ENCODE peak calls at places on chromosomes 1 and 21, in eight cellular contexts. R, B, O, U, N, T, I and A are unnamed samples.

GRCh38 chr1:99849413-99849743 is 783 bp upstream of the AGL start:
- DNase-seq in R (peak; percentile 16), B (no peak), O (no peak), U (peak; percentile 12), N (no peak), T (peak; percentile 3), I (peak; percentile 25), A (no peak)

GRCh38 chr1:13832536-13832935 is 132.5 kb downstream of the PRDM2 start:
- DNase-seq in R (no peak), B (peak; percentile 40), O (no peak), U (no peak), N (no peak), T (no peak), I (no peak), A (no peak)

GRCh38 chr1:92961131-92961895 is at the start of gene DIPK1A:
- DNase-seq in R (peak; percentile 90), B (peak; percentile 63), O (peak; percentile 89), U (peak; percentile 79), N (peak; percentile 85), T (peak; percentile 77), I (peak; percentile 97), A (peak; percentile 72)

GRCh38 chr1:2233468-2233867 is 5.3 kb downstream of the SKI start:
- DNase-seq in R (no peak), B (no peak), O (no peak), U (no peak), N (no peak), T (no peak), I (no peak), A (no peak)

GRCh38 chr1:107787299-107787698 is 177.7 kb downstream of the VAV3 start:
- DNase-seq in R (no peak), B (no peak), O (no peak), U (no peak), N (peak; percentile 12), T (no peak), I (no peak), A (no peak)

GRCh38 chr1:228397966-228398365 is 8.7 kb downstream of the TRIM11 start:
- DNase-seq in R (no peak), B (no peak), O (peak; percentile 22), U (no peak), N (no peak), T (no peak), I (no peak), A (no peak)

GRCh38 chr1:155026154-155026553 is 7.4 kb downstream of the DCST2 start:
- DNase-seq in R (no peak), B (no peak), O (no peak), U (no peak), N (no peak), T (no peak), I (no peak), A (no peak)

GRCh38 chr1:229758101-229759036 is 132.3 kb downstream of the URB2 start:
- DNase-seq in R (no peak), B (no peak), O (no peak), U (no peak), N (no peak), T (peak; percentile 44), I (no peak), A (no peak)

GRCh38 chr1:23995431-23995837 is 15.3 kb upstream of the SRSF10 start:
- DNase-seq in R (no peak), B (no peak), O (no peak), U (no peak), N (no peak), T (peak; percentile 34), I (no peak), A (no peak)

GRCh38 chr21:33089439-33089838 is 19.5 kb downstream of the OLIG1 start:
- DNase-seq in R (no peak), B (no peak), O (no peak), U (no peak), N (no peak), T (no peak), I (no peak), A (no peak)

GRCh38 chr1:211591980-211592493 is 13.1 kb upstream of the SLC30A1 start:
- DNase-seq in R (peak; percentile 51), B (no peak), O (no peak), U (no peak), N (no peak), T (peak; percentile 80), I (no peak), A (no peak)

GRCh38 chr1:38728176-38728908 is 131.2 kb downstream of the RRAGC start:
- DNase-seq in R (peak; percentile 71), B (peak; percentile 60), O (peak; percentile 81), U (no peak), N (no peak), T (peak; percentile 60), I (no peak), A (no peak)

GRCh38 chr1:232131715-232132391 is 498.1 kb downstream of the SIPA1L2 start:
- DNase-seq in R (no peak), B (no peak), O (no peak), U (no peak), N (no peak), T (no peak), I (no peak), A (no peak)
- H3K4me3 ChIP-seq in R (no peak overlapping the region), B (no peak overlapping the region), O (no peak overlapping the region), U (no peak overlapping the region), N (no peak overlapping the region), T (no peak overlapping the region), I (no peak overlapping the region), A (no peak overlapping the region)

DNA sequence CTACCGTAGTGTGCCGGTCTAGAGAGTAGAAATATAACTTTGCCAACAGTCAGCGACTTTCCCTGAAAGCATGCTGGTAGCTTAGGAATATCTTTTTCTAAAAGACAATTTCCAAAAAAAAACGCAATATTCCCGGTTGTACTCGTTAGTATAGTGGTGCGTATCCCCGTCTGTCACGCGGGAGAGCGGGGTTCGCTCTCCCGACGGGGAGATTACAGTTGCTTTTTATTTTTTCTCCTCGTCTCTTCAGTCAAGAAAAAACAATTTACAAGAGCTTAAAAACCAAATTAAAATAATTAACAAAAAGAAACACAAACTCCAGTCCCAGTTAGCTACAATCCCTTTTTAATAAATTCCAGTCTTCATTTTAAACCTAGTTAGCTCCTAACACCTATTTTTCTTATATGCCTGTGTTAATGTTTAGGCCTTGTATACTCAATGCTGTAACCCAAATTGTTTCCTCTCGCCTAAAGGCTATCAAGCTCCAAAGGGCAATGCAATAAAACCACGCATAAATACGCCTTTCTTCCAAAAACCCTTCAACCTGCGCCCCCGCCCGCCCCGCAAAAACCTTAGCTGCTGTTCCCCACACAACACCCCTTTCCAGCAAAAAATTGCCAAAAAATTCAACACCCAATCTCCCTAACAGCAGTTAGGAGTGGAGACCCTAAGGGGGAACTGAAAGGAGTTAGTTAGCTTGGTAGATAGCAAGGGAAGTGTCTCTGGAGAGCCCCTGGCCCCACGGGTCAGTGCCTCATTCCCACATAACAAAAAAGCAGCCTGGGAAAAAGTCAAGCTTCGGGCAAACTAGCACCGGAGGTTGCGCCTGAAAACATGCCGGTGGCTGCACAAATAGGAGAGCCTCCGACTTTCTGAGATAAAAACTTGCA is 7.9 kb downstream of the HSPA6 start:
- DNase-seq in R (peak; percentile 16), B (no peak), O (no peak), U (no peak), N (no peak), T (no peak), I (no peak), A (no peak)
- H3K4me3 ChIP-seq in R (peak overlapping the region; percentile 5), B (peak overlapping the region; percentile 16), O (no peak overlapping the region), U (no peak overlapping the region), N (no peak overlapping the region), T (peak overlapping the region; percentile 15), I (peak overlapping the region; percentile 75), A (peak overlapping the region; percentile 20)

GRCh38 chr1:247905181-247905580 is 9.8 kb downstream of the OR2W3 start:
- DNase-seq in R (no peak), B (no peak), O (no peak), U (no peak), N (no peak), T (no peak), I (no peak), A (no peak)

GRCh38 chr1:247904122-247904521 is 8.7 kb downstream of the OR2W3 start:
- DNase-seq in R (no peak), B (no peak), O (no peak), U (no peak), N (no peak), T (no peak), I (no peak), A (no peak)

GRCh38 chr1:247908761-247909160 is 11.3 kb upstream of the OR2T8 start:
- DNase-seq in R (no peak), B (no peak), O (no peak), U (no peak), N (no peak), T (no peak), I (no peak), A (no peak)

GRCh38 chr1:247906504-247907047 is 11.2 kb downstream of the OR2W3 start:
- DNase-seq in R (no peak), B (no peak), O (no peak), U (no peak), N (peak; percentile 13), T (no peak), I (no peak), A (no peak)

DNA sequence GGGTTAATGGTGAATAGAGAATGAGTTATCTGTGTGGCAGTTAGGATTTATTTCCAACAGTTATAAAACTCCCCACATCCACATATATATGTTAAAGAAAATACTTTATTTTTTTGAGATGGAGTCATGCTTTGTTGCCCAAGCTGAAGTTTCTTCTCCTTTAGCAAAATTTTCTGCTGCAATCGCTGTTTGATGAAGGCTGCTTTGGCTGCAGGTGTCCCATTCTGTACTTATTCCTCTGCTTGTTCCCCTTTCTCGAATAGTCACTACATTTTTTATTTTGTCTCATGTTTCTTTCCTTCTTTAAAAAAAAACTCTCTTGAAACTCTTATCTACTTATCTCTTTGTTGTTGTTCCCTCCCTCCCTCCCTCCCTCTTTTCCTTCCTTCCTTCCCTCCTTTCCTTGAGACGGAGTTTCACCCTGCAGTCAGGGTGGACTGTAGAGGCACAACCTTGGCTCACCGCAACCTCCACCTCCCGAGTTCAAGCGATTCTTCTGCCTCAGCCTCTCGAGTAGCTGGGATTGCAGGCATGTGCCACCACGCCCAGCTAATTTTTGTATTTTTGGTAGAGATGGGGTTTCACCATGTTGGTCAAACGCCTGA is 10.6 kb downstream of the OR2W3 start:
- DNase-seq in R (no peak), B (no peak), O (no peak), U (no peak), N (no peak), T (no peak), I (no peak), A (no peak)
- H3K4me3 ChIP-seq in R (no peak overlapping the region), B (peak overlapping the region; percentile 14), O (no peak overlapping the region), U (no peak overlapping the region), N (peak overlapping the region; percentile 42), T (no peak overlapping the region), I (peak overlapping the region; percentile 58), A (no peak overlapping the region)

GRCh38 chr1:159779403-159779851 is 1.3 kb upstream of the DUSP23 start:
- DNase-seq in R (no peak), B (no peak), O (no peak), U (peak; percentile 37), N (no peak), T (peak; percentile 62), I (no peak), A (no peak)

GRCh38 chr1:159778266-159778665 is 2.5 kb upstream of the DUSP23 start:
- DNase-seq in R (no peak), B (no peak), O (no peak), U (no peak), N (no peak), T (no peak), I (no peak), A (no peak)

GRCh38 chr1:159781992-159782391 is 1.2 kb downstream of the DUSP23 start:
- DNase-seq in R (no peak), B (no peak), O (no peak), U (no peak), N (no peak), T (no peak), I (no peak), A (no peak)

GRCh38 chr1:159783724-159784123 is 3.0 kb downstream of the DUSP23 start:
- DNase-seq in R (no peak), B (no peak), O (no peak), U (no peak), N (no peak), T (peak; percentile 41), I (no peak), A (peak; percentile 76)

GRCh38 chr1:159780583-159781582 is at the start of gene DUSP23:
- DNase-seq in R (peak; percentile 97), B (peak; percentile 98), O (peak; percentile 99), U (peak; percentile 98), N (peak; percentile 96), T (peak; percentile 98), I (peak; percentile 98), A (peak; percentile 99)
- H3K4me3 ChIP-seq in R (peak within 1 kb of the TSS; percentile 35), B (peak within 1 kb of the TSS; percentile 98), O (peak within 1 kb of the TSS; percentile 76), U (peak within 1 kb of the TSS; percentile 54), N (peak within 1 kb of the TSS; percentile 63), T (peak within 1 kb of the TSS; percentile 74), I (peak within 1 kb of the TSS; percentile 75), A (peak within 1 kb of the TSS; percentile 72)